ENCODE peak calls at places on chromosomes 4 and X, in five cellular contexts. One of them, this sample, is unnamed. For H3K4me1, the result is how much of the 10 kb centered on the place peaks cover.

GRCh38 chr4:242121-242848 is 63.0 kb downstream of the ZNF732 start:
- DNase-seq in upper lobe of right lung: peak
- DNase-seq in GM23248: peak
- DNase-seq in fibroblast of lung: peak
- DNase-seq in mucosa of descending colon: peak
- DNase-seq in this sample: peak

GRCh38 chrX:3518870-3519269 is 172.4 kb upstream of the MXRA5 start:
- DNase-seq in upper lobe of right lung: no peak
- DNase-seq in GM23248: peak
- DNase-seq in fibroblast of lung: peak
- DNase-seq in mucosa of descending colon: peak
- DNase-seq in this sample: peak

GRCh38 chr4:88002786-88003185 is 4.6 kb upstream of the PKD2 start:
- DNase-seq in upper lobe of right lung: no peak
- DNase-seq in GM23248: peak
- DNase-seq in fibroblast of lung: peak
- DNase-seq in mucosa of descending colon: no peak
- DNase-seq in this sample: peak

GRCh38 chr4:71251266-71251665 is 87.6 kb upstream of the SLC4A4 start:
- DNase-seq in upper lobe of right lung: no peak
- DNase-seq in GM23248: peak
- DNase-seq in fibroblast of lung: no peak
- DNase-seq in mucosa of descending colon: no peak
- DNase-seq in this sample: no peak

GRCh38 chr4:106444557-106444956 is 76.0 kb upstream of the GIMD1 start:
- DNase-seq in upper lobe of right lung: no peak
- DNase-seq in GM23248: peak
- DNase-seq in fibroblast of lung: no peak
- DNase-seq in mucosa of descending colon: no peak
- DNase-seq in this sample: peak

GRCh38 chrX:135512508-135513139 is 7.8 kb upstream of the INTS6L start:
- DNase-seq in upper lobe of right lung: no peak
- DNase-seq in GM23248: no peak
- DNase-seq in fibroblast of lung: no peak
- DNase-seq in mucosa of descending colon: no peak
- DNase-seq in this sample: no peak

GRCh38 chrX:39859991-39860861 is 237.5 kb downstream of the BCOR start:
- DNase-seq in upper lobe of right lung: no peak
- DNase-seq in GM23248: peak
- DNase-seq in fibroblast of lung: peak
- DNase-seq in mucosa of descending colon: peak
- DNase-seq in this sample: peak

GRCh38 chrX:49919617-49920016 is 2.8 kb upstream of the CLCN5 start:
- DNase-seq in upper lobe of right lung: no peak
- DNase-seq in GM23248: peak
- DNase-seq in fibroblast of lung: peak
- DNase-seq in mucosa of descending colon: no peak
- DNase-seq in this sample: no peak

GRCh38 chrX:18252644-18253359 is 32.1 kb upstream of the BEND2 start:
- DNase-seq in upper lobe of right lung: no peak
- DNase-seq in GM23248: peak
- DNase-seq in fibroblast of lung: peak
- DNase-seq in mucosa of descending colon: no peak
- DNase-seq in this sample: no peak

GRCh38 chr4:3489451-3489962 is 26.4 kb downstream of the DOK7 start:
- DNase-seq in upper lobe of right lung: no peak
- DNase-seq in GM23248: peak
- DNase-seq in fibroblast of lung: no peak
- DNase-seq in mucosa of descending colon: no peak
- DNase-seq in this sample: no peak

GRCh38 chr4:44629280-44629866 is 22.1 kb downstream of the YIPF7 start:
- DNase-seq in upper lobe of right lung: no peak
- DNase-seq in GM23248: peak
- DNase-seq in fibroblast of lung: peak
- DNase-seq in mucosa of descending colon: no peak
- DNase-seq in this sample: peak

GRCh38 chr4:174332741-174333493 is 49.2 kb downstream of the CEP44 start:
- DNase-seq in upper lobe of right lung: no peak
- DNase-seq in GM23248: no peak
- DNase-seq in fibroblast of lung: no peak
- DNase-seq in mucosa of descending colon: no peak
- DNase-seq in this sample: peak

GRCh38 chrX:56736219-56736618 is 7.2 kb downstream of the NBDY start:
- DNase-seq in upper lobe of right lung: no peak
- DNase-seq in GM23248: no peak
- DNase-seq in fibroblast of lung: no peak
- DNase-seq in mucosa of descending colon: no peak
- DNase-seq in this sample: no peak

GRCh38 chrX:56733459-56734046 is 4.5 kb downstream of the NBDY start:
- DNase-seq in upper lobe of right lung: no peak
- DNase-seq in GM23248: peak
- DNase-seq in fibroblast of lung: peak
- DNase-seq in mucosa of descending colon: no peak
- DNase-seq in this sample: peak

DNA sequence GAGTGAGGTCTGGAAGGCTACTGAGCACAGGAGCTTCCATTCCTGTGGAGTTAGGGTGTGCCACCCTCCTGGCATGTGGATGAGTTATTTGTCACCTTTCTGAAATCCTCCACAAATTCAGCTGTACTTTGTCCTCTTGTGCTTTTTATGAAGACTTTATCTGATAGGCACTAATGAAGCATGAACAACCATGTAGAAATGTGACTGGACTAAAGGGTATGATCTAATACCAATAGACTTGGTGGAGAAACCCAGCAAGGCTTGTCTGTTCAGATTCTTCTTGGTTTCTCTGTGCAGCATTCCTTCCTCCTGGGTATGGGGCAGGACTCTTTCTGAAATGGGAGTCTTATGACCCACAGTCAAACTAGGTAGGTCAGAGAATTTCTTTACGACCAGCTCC is 9.6 kb downstream of the NBDY start:
- DNase-seq in upper lobe of right lung: no peak
- DNase-seq in GM23248: peak
- DNase-seq in fibroblast of lung: no peak
- DNase-seq in mucosa of descending colon: no peak
- DNase-seq in this sample: peak
- H3K4me1 ChIP-seq in upper lobe of right lung: under half
- H3K4me1 ChIP-seq in GM23248: under half
- H3K4me1 ChIP-seq in fibroblast of lung: under half
- H3K4me1 ChIP-seq in mucosa of descending colon: under half
- H3K4me1 ChIP-seq in this sample: under half

DNA sequence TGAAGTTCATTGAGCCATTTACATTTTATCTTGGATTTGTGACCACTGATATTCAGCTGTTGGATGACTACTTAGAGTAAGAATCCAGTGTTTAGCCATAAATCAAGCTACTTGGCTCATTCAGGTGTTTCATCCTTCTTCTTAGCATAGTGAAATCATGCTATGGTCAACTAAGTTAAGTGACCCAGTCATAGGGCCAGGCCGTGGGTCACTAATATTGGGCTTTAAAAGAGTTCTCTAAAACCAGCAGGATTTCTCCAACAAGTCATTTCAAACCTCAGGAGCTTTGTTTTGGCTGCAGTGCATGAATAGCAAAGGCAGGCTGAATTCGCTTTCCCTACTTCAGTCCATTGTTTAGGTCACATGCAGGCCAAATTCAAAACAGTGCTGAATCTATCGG is 181.0 kb downstream of the MAML3 start:
- DNase-seq in upper lobe of right lung: no peak
- DNase-seq in GM23248: peak
- DNase-seq in fibroblast of lung: no peak
- DNase-seq in mucosa of descending colon: no peak
- DNase-seq in this sample: peak
- H3K4me1 ChIP-seq in upper lobe of right lung: half or more
- H3K4me1 ChIP-seq in GM23248: under half
- H3K4me1 ChIP-seq in fibroblast of lung: under half
- H3K4me1 ChIP-seq in mucosa of descending colon: under half
- H3K4me1 ChIP-seq in this sample: under half

GRCh38 chr4:152480901-152481300 is 55.0 kb downstream of the FBXW7 start:
- DNase-seq in upper lobe of right lung: no peak
- DNase-seq in GM23248: no peak
- DNase-seq in fibroblast of lung: no peak
- DNase-seq in mucosa of descending colon: no peak
- DNase-seq in this sample: no peak

GRCh38 chr4:152485726-152486276 is 50.1 kb downstream of the FBXW7 start:
- DNase-seq in upper lobe of right lung: no peak
- DNase-seq in GM23248: peak
- DNase-seq in fibroblast of lung: peak
- DNase-seq in mucosa of descending colon: no peak
- DNase-seq in this sample: peak

GRCh38 chr4:152488246-152488645 is 47.6 kb downstream of the FBXW7 start:
- DNase-seq in upper lobe of right lung: no peak
- DNase-seq in GM23248: no peak
- DNase-seq in fibroblast of lung: no peak
- DNase-seq in mucosa of descending colon: no peak
- DNase-seq in this sample: no peak

GRCh38 chr4:152482211-152482610 is 53.7 kb downstream of the FBXW7 start:
- DNase-seq in upper lobe of right lung: no peak
- DNase-seq in GM23248: no peak
- DNase-seq in fibroblast of lung: no peak
- DNase-seq in mucosa of descending colon: no peak
- DNase-seq in this sample: no peak

DNA sequence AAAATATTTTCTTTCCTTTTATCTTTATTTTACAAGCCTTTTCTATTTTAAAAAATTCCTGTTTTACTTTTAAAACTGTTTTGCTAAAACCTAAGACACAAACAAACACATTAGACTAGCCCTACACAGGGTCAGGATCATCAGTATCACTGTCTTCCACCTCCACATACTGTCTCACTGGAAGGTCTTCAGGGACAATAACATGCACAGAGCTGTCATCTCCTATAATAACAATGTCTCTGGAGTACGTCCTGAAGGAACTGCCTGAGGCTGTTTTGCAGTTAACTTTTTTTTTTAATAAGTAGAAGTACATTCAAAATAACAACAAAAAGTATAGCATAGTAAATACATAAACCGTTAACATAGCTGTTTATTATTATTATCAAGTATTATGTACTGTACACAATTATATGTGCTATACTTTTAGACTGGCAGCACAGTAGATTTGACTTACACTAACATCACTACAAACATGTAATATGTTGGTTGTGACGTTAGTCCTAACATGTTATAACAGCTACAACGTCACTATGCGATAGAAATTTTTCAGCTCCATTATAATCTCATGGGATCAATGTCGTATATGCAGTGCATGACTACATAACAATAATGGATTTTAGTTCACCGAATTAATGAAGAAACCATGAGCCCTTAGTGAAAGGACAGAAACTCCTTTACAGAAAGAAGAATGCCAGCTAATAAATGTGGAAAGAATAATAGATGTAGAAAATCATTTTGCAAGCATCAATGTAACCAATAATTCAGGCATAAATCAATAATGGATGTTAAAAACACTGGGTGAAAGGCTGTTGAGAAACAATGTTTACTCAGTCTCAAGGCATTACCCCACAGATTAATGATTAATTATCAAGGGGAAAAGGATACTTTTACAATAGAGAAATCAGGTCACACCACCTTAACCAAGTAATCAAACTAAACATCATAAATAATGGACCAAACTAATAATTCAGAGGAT is 49.2 kb downstream of the FBXW7 start:
- DNase-seq in upper lobe of right lung: no peak
- DNase-seq in GM23248: no peak
- DNase-seq in fibroblast of lung: no peak
- DNase-seq in mucosa of descending colon: no peak
- DNase-seq in this sample: no peak
- H3K4me1 ChIP-seq in upper lobe of right lung: under half
- H3K4me1 ChIP-seq in GM23248: under half
- H3K4me1 ChIP-seq in fibroblast of lung: under half
- H3K4me1 ChIP-seq in mucosa of descending colon: under half
- H3K4me1 ChIP-seq in this sample: under half

DNA sequence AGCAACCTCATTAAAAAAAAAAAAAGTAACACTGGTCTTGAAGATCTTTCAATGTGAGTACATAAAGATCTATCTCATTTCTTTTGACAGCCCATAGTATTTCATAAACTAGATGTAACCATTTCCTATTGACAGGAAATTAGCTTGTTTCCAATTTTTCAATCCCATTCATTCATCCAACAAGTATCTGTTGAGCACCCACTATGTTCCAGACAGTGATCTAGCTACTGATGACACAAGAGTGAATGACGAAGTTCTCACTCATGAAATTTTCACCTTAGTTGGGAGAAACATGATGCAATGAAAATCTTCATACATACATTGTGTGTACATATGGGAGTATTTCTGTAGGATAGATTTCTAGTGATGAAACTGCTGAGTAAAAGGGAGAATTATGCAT is 1.7 kb downstream of the CD38 start:
- DNase-seq in upper lobe of right lung: no peak
- DNase-seq in GM23248: peak
- DNase-seq in fibroblast of lung: no peak
- DNase-seq in mucosa of descending colon: no peak
- DNase-seq in this sample: peak
- H3K4me1 ChIP-seq in upper lobe of right lung: under half
- H3K4me1 ChIP-seq in GM23248: under half
- H3K4me1 ChIP-seq in fibroblast of lung: under half
- H3K4me1 ChIP-seq in mucosa of descending colon: under half
- H3K4me1 ChIP-seq in this sample: under half

GRCh38 chr4:140103676-140104075 is 50.3 kb downstream of the MAML3 start:
- DNase-seq in upper lobe of right lung: no peak
- DNase-seq in GM23248: peak
- DNase-seq in fibroblast of lung: no peak
- DNase-seq in mucosa of descending colon: no peak
- DNase-seq in this sample: peak
- H3K4me1 ChIP-seq in upper lobe of right lung: under half
- H3K4me1 ChIP-seq in GM23248: under half
- H3K4me1 ChIP-seq in fibroblast of lung: under half
- H3K4me1 ChIP-seq in mucosa of descending colon: under half
- H3K4me1 ChIP-seq in this sample: under half

GRCh38 chr4:121192500-121192899 is 28.4 kb upstream of the TNIP3 start:
- DNase-seq in upper lobe of right lung: no peak
- DNase-seq in GM23248: peak
- DNase-seq in fibroblast of lung: peak
- DNase-seq in mucosa of descending colon: no peak
- DNase-seq in this sample: peak
- H3K4me1 ChIP-seq in upper lobe of right lung: under half
- H3K4me1 ChIP-seq in GM23248: under half
- H3K4me1 ChIP-seq in fibroblast of lung: under half
- H3K4me1 ChIP-seq in mucosa of descending colon: under half
- H3K4me1 ChIP-seq in this sample: under half

GRCh38 chr4:108416831-108417230 is 203.5 kb upstream of the RPL34 start:
- DNase-seq in upper lobe of right lung: no peak
- DNase-seq in GM23248: no peak
- DNase-seq in fibroblast of lung: no peak
- DNase-seq in mucosa of descending colon: no peak
- DNase-seq in this sample: no peak
- H3K4me1 ChIP-seq in upper lobe of right lung: under half
- H3K4me1 ChIP-seq in GM23248: under half
- H3K4me1 ChIP-seq in fibroblast of lung: under half
- H3K4me1 ChIP-seq in mucosa of descending colon: under half
- H3K4me1 ChIP-seq in this sample: under half

DNA sequence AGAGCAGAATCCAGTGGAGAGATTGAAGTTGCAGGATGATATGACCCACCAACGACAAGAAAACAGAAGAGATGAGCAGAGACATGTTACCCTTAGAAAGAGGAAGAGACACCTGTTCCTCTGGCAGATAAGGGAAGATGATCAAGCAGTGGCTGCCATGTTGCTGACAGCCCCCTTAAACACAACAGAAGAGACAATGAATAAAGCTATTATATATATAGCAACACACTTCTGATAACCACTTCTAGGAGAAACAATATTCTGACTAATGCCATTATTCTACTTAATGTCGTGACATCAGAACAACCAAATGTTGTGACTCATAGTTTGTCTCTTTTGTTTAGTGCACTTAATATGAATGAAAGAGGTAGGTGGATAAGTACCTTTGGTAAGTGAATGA is 44.9 kb downstream of the SH3RF1 start:
- DNase-seq in upper lobe of right lung: no peak
- DNase-seq in GM23248: peak
- DNase-seq in fibroblast of lung: no peak
- DNase-seq in mucosa of descending colon: no peak
- DNase-seq in this sample: peak
- H3K4me1 ChIP-seq in upper lobe of right lung: under half
- H3K4me1 ChIP-seq in GM23248: half or more
- H3K4me1 ChIP-seq in fibroblast of lung: under half
- H3K4me1 ChIP-seq in mucosa of descending colon: under half
- H3K4me1 ChIP-seq in this sample: half or more